ENCODE peak calls at places on chromosomes 11 and 22, in five cellular contexts. One of them, this sample, is unnamed.

GRCh38 chr11:34264266-34265110 is 93.3 kb downstream of the ABTB2 start:
- DNase-seq in stimulated activated naive CD8-positive, alpha-beta T cell treated with anti-CD3 and anti-CD28 coated beads, Interleukin-15, Interleukin-2, amounts not matched to agents 100 U/mL and 50 U/mL, for 24 hours: no peak
- DNase-seq in NCI-H460: no peak
- DNase-seq in uterus: no peak
- DNase-seq in brain microvascular endothelial cell: no peak
- DNase-seq in this sample: no peak

GRCh38 chr11:27116684-27117083 is 76.1 kb downstream of the BBOX1 start:
- DNase-seq in stimulated activated naive CD8-positive, alpha-beta T cell treated with anti-CD3 and anti-CD28 coated beads, Interleukin-15, Interleukin-2, amounts not matched to agents 100 U/mL and 50 U/mL, for 24 hours: no peak
- DNase-seq in NCI-H460: no peak
- DNase-seq in uterus: no peak
- DNase-seq in brain microvascular endothelial cell: peak; percentile 47
- DNase-seq in this sample: peak; percentile 77

GRCh38 chr11:120398184-120398583 is 62.0 kb downstream of the ARHGEF12 start:
- DNase-seq in NCI-H460: no peak
- DNase-seq in stimulated activated naive CD8-positive, alpha-beta T cell treated with anti-CD3 and anti-CD28 coated beads, Interleukin-15, Interleukin-2, amounts not matched to agents 100 U/mL and 50 U/mL, for 24 hours: no peak
- DNase-seq in uterus: no peak
- DNase-seq in brain microvascular endothelial cell: peak; percentile 39
- DNase-seq in this sample: peak; percentile 76

GRCh38 chr11:84165139-84165538 is 879.0 kb upstream of the CCDC90B start:
- DNase-seq in NCI-H460: no peak
- DNase-seq in uterus: no peak
- DNase-seq in brain microvascular endothelial cell: no peak
- DNase-seq in stimulated activated naive CD8-positive, alpha-beta T cell treated with anti-CD3 and anti-CD28 coated beads, Interleukin-15, Interleukin-2, amounts not matched to agents 100 U/mL and 50 U/mL, for 24 hours: no peak
- DNase-seq in this sample: peak; percentile 75

GRCh38 chr22:50517495-50518260 is 7.7 kb downstream of the SCO2 start:
- DNase-seq in brain microvascular endothelial cell: no peak
- DNase-seq in stimulated activated naive CD8-positive, alpha-beta T cell treated with anti-CD3 and anti-CD28 coated beads, Interleukin-15, Interleukin-2, amounts not matched to agents 100 U/mL and 50 U/mL, for 24 hours: no peak
- DNase-seq in uterus: no peak
- DNase-seq in NCI-H460: no peak
- DNase-seq in this sample: no peak

GRCh38 chr11:60371854-60372253 is 6.5 kb upstream of the MS4A7 start:
- DNase-seq in stimulated activated naive CD8-positive, alpha-beta T cell treated with anti-CD3 and anti-CD28 coated beads, Interleukin-15, Interleukin-2, amounts not matched to agents 100 U/mL and 50 U/mL, for 24 hours: no peak
- DNase-seq in NCI-H460: no peak
- DNase-seq in brain microvascular endothelial cell: no peak
- DNase-seq in uterus: no peak
- DNase-seq in this sample: no peak

GRCh38 chr22:39527481-39527961 is 5.0 kb downstream of the RPS19BP1 start:
- DNase-seq in uterus: no peak
- DNase-seq in NCI-H460: no peak
- DNase-seq in brain microvascular endothelial cell: no peak
- DNase-seq in stimulated activated naive CD8-positive, alpha-beta T cell treated with anti-CD3 and anti-CD28 coated beads, Interleukin-15, Interleukin-2, amounts not matched to agents 100 U/mL and 50 U/mL, for 24 hours: no peak
- DNase-seq in this sample: no peak

GRCh38 chr11:64358907-64359711 is at the start of gene RPS6KA4:
- DNase-seq in uterus: peak; percentile 75
- DNase-seq in NCI-H460: peak; percentile 41
- DNase-seq in brain microvascular endothelial cell: peak; percentile 20
- DNase-seq in stimulated activated naive CD8-positive, alpha-beta T cell treated with anti-CD3 and anti-CD28 coated beads, Interleukin-15, Interleukin-2, amounts not matched to agents 100 U/mL and 50 U/mL, for 24 hours: peak; percentile 73
- DNase-seq in this sample: peak; percentile 36

GRCh38 chr22:42436402-42436801 is 4.2 kb upstream of the NFAM1 start:
- DNase-seq in brain microvascular endothelial cell: no peak
- DNase-seq in stimulated activated naive CD8-positive, alpha-beta T cell treated with anti-CD3 and anti-CD28 coated beads, Interleukin-15, Interleukin-2, amounts not matched to agents 100 U/mL and 50 U/mL, for 24 hours: no peak
- DNase-seq in uterus: no peak
- DNase-seq in NCI-H460: no peak
- DNase-seq in this sample: no peak

GRCh38 chr11:95465887-95466286 is 234.9 kb upstream of the SESN3 start:
- DNase-seq in NCI-H460: peak; percentile 94
- DNase-seq in brain microvascular endothelial cell: no peak
- DNase-seq in stimulated activated naive CD8-positive, alpha-beta T cell treated with anti-CD3 and anti-CD28 coated beads, Interleukin-15, Interleukin-2, amounts not matched to agents 100 U/mL and 50 U/mL, for 24 hours: no peak
- DNase-seq in uterus: no peak
- DNase-seq in this sample: no peak

GRCh38 chr11:43784301-43784700 is 96.3 kb upstream of the ALKBH3 start:
- DNase-seq in brain microvascular endothelial cell: no peak
- DNase-seq in uterus: no peak
- DNase-seq in stimulated activated naive CD8-positive, alpha-beta T cell treated with anti-CD3 and anti-CD28 coated beads, Interleukin-15, Interleukin-2, amounts not matched to agents 100 U/mL and 50 U/mL, for 24 hours: no peak
- DNase-seq in NCI-H460: no peak
- DNase-seq in this sample: no peak

GRCh38 chr11:71406681-71407080 is 41.5 kb downstream of the DHCR7 start:
- DNase-seq in stimulated activated naive CD8-positive, alpha-beta T cell treated with anti-CD3 and anti-CD28 coated beads, Interleukin-15, Interleukin-2, amounts not matched to agents 100 U/mL and 50 U/mL, for 24 hours: no peak
- DNase-seq in NCI-H460: no peak
- DNase-seq in uterus: no peak
- DNase-seq in brain microvascular endothelial cell: no peak
- DNase-seq in this sample: no peak

GRCh38 chr11:61567286-61568061 is 13.4 kb downstream of the SYT7 start:
- DNase-seq in uterus: peak; percentile 81
- DNase-seq in stimulated activated naive CD8-positive, alpha-beta T cell treated with anti-CD3 and anti-CD28 coated beads, Interleukin-15, Interleukin-2, amounts not matched to agents 100 U/mL and 50 U/mL, for 24 hours: peak; percentile 84
- DNase-seq in NCI-H460: peak; percentile 75
- DNase-seq in brain microvascular endothelial cell: peak; percentile 59
- DNase-seq in this sample: peak; percentile 57

GRCh38 chr11:64566042-64566914 is 24.7 kb upstream of the SLC22A12 start:
- DNase-seq in NCI-H460: peak; percentile 86
- DNase-seq in brain microvascular endothelial cell: peak; percentile 72
- DNase-seq in stimulated activated naive CD8-positive, alpha-beta T cell treated with anti-CD3 and anti-CD28 coated beads, Interleukin-15, Interleukin-2, amounts not matched to agents 100 U/mL and 50 U/mL, for 24 hours: peak; percentile 19
- DNase-seq in uterus: peak; percentile 77
- DNase-seq in this sample: peak; percentile 76

GRCh38 chr11:64489831-64490441 is 101.1 kb upstream of the SLC22A12 start:
- DNase-seq in NCI-H460: peak; percentile 18
- DNase-seq in brain microvascular endothelial cell: peak; percentile 38
- DNase-seq in uterus: peak; percentile 23
- DNase-seq in stimulated activated naive CD8-positive, alpha-beta T cell treated with anti-CD3 and anti-CD28 coated beads, Interleukin-15, Interleukin-2, amounts not matched to agents 100 U/mL and 50 U/mL, for 24 hours: peak; percentile 69
- DNase-seq in this sample: no peak

GRCh38 chr11:60280412-60280811 is at the start of gene MS4A4A:
- DNase-seq in NCI-H460: no peak
- DNase-seq in brain microvascular endothelial cell: no peak
- DNase-seq in uterus: no peak
- DNase-seq in stimulated activated naive CD8-positive, alpha-beta T cell treated with anti-CD3 and anti-CD28 coated beads, Interleukin-15, Interleukin-2, amounts not matched to agents 100 U/mL and 50 U/mL, for 24 hours: no peak
- DNase-seq in this sample: no peak

GRCh38 chr22:29225422-29226090 is 19.9 kb downstream of the EMID1 start:
- DNase-seq in NCI-H460: no peak
- DNase-seq in stimulated activated naive CD8-positive, alpha-beta T cell treated with anti-CD3 and anti-CD28 coated beads, Interleukin-15, Interleukin-2, amounts not matched to agents 100 U/mL and 50 U/mL, for 24 hours: no peak
- DNase-seq in uterus: peak; percentile 29
- DNase-seq in brain microvascular endothelial cell: no peak
- DNase-seq in this sample: no peak

GRCh38 chr11:43706631-43707030 is 26.1 kb downstream of the HSD17B12 start:
- DNase-seq in stimulated activated naive CD8-positive, alpha-beta T cell treated with anti-CD3 and anti-CD28 coated beads, Interleukin-15, Interleukin-2, amounts not matched to agents 100 U/mL and 50 U/mL, for 24 hours: no peak
- DNase-seq in NCI-H460: no peak
- DNase-seq in uterus: no peak
- DNase-seq in brain microvascular endothelial cell: no peak
- DNase-seq in this sample: no peak

GRCh38 chr11:8744423-8744822 is 61.8 kb downstream of the RPL27A start:
- DNase-seq in brain microvascular endothelial cell: no peak
- DNase-seq in uterus: no peak
- DNase-seq in NCI-H460: no peak
- DNase-seq in stimulated activated naive CD8-positive, alpha-beta T cell treated with anti-CD3 and anti-CD28 coated beads, Interleukin-15, Interleukin-2, amounts not matched to agents 100 U/mL and 50 U/mL, for 24 hours: no peak
- DNase-seq in this sample: peak; percentile 44

GRCh38 chr11:116931206-116931953 is 94.0 kb upstream of the APOA1 start:
- DNase-seq in stimulated activated naive CD8-positive, alpha-beta T cell treated with anti-CD3 and anti-CD28 coated beads, Interleukin-15, Interleukin-2, amounts not matched to agents 100 U/mL and 50 U/mL, for 24 hours: peak; percentile 34
- DNase-seq in uterus: no peak
- DNase-seq in brain microvascular endothelial cell: no peak
- DNase-seq in NCI-H460: no peak
- DNase-seq in this sample: peak; percentile 36

GRCh38 chr11:94544582-94544831 is 786 bp downstream of the FUT4 start:
- DNase-seq in stimulated activated naive CD8-positive, alpha-beta T cell treated with anti-CD3 and anti-CD28 coated beads, Interleukin-15, Interleukin-2, amounts not matched to agents 100 U/mL and 50 U/mL, for 24 hours: no peak
- DNase-seq in uterus: no peak
- DNase-seq in NCI-H460: no peak
- DNase-seq in brain microvascular endothelial cell: no peak
- DNase-seq in this sample: no peak

GRCh38 chr11:3861698-3862097 is 6.2 kb downstream of the STIM1 start:
- DNase-seq in brain microvascular endothelial cell: no peak
- DNase-seq in uterus: no peak
- DNase-seq in stimulated activated naive CD8-positive, alpha-beta T cell treated with anti-CD3 and anti-CD28 coated beads, Interleukin-15, Interleukin-2, amounts not matched to agents 100 U/mL and 50 U/mL, for 24 hours: peak; percentile 55
- DNase-seq in NCI-H460: no peak
- DNase-seq in this sample: no peak

GRCh38 chr11:64717268-64717578 is 5.8 kb downstream of the NRXN2 start:
- DNase-seq in uterus: no peak
- DNase-seq in NCI-H460: no peak
- DNase-seq in brain microvascular endothelial cell: no peak
- DNase-seq in stimulated activated naive CD8-positive, alpha-beta T cell treated with anti-CD3 and anti-CD28 coated beads, Interleukin-15, Interleukin-2, amounts not matched to agents 100 U/mL and 50 U/mL, for 24 hours: no peak
- DNase-seq in this sample: no peak

GRCh38 chr22:30921108-30921507 is 47.5 kb downstream of the MORC2 start:
- DNase-seq in brain microvascular endothelial cell: no peak
- DNase-seq in stimulated activated naive CD8-positive, alpha-beta T cell treated with anti-CD3 and anti-CD28 coated beads, Interleukin-15, Interleukin-2, amounts not matched to agents 100 U/mL and 50 U/mL, for 24 hours: no peak
- DNase-seq in uterus: no peak
- DNase-seq in NCI-H460: no peak
- DNase-seq in this sample: no peak

GRCh38 chr22:44827666-44828065 is 75.3 kb downstream of the ARHGAP8 start:
- DNase-seq in brain microvascular endothelial cell: no peak
- DNase-seq in uterus: no peak
- DNase-seq in stimulated activated naive CD8-positive, alpha-beta T cell treated with anti-CD3 and anti-CD28 coated beads, Interleukin-15, Interleukin-2, amounts not matched to agents 100 U/mL and 50 U/mL, for 24 hours: no peak
- DNase-seq in NCI-H460: no peak
- DNase-seq in this sample: no peak

GRCh38 chr11:23620617-23621016 is 760.3 kb upstream of the CCDC179 start:
- DNase-seq in brain microvascular endothelial cell: peak; percentile 3
- DNase-seq in uterus: no peak
- DNase-seq in NCI-H460: no peak
- DNase-seq in stimulated activated naive CD8-positive, alpha-beta T cell treated with anti-CD3 and anti-CD28 coated beads, Interleukin-15, Interleukin-2, amounts not matched to agents 100 U/mL and 50 U/mL, for 24 hours: no peak
- DNase-seq in this sample: no peak

GRCh38 chr11:113531078-113531477 is 55.9 kb upstream of the DRD2 start:
- DNase-seq in uterus: no peak
- DNase-seq in brain microvascular endothelial cell: no peak
- DNase-seq in stimulated activated naive CD8-positive, alpha-beta T cell treated with anti-CD3 and anti-CD28 coated beads, Interleukin-15, Interleukin-2, amounts not matched to agents 100 U/mL and 50 U/mL, for 24 hours: no peak
- DNase-seq in NCI-H460: no peak
- DNase-seq in this sample: no peak

GRCh38 chr22:19579880-19580279 is 55.7 kb upstream of the CLDN5 start:
- DNase-seq in uterus: no peak
- DNase-seq in stimulated activated naive CD8-positive, alpha-beta T cell treated with anti-CD3 and anti-CD28 coated beads, Interleukin-15, Interleukin-2, amounts not matched to agents 100 U/mL and 50 U/mL, for 24 hours: peak; percentile 51
- DNase-seq in NCI-H460: no peak
- DNase-seq in brain microvascular endothelial cell: no peak
- DNase-seq in this sample: no peak

GRCh38 chr11:62057069-62057468 is 66.7 kb upstream of the INCENP start:
- DNase-seq in stimulated activated naive CD8-positive, alpha-beta T cell treated with anti-CD3 and anti-CD28 coated beads, Interleukin-15, Interleukin-2, amounts not matched to agents 100 U/mL and 50 U/mL, for 24 hours: no peak
- DNase-seq in NCI-H460: no peak
- DNase-seq in brain microvascular endothelial cell: no peak
- DNase-seq in uterus: no peak
- DNase-seq in this sample: no peak

GRCh38 chr11:5631969-5632635 is 7.3 kb downstream of the TRIM34 start:
- DNase-seq in uterus: no peak
- DNase-seq in brain microvascular endothelial cell: no peak
- DNase-seq in NCI-H460: no peak
- DNase-seq in stimulated activated naive CD8-positive, alpha-beta T cell treated with anti-CD3 and anti-CD28 coated beads, Interleukin-15, Interleukin-2, amounts not matched to agents 100 U/mL and 50 U/mL, for 24 hours: no peak
- DNase-seq in this sample: no peak

GRCh38 chr22:35352214-35353111 is 28.4 kb upstream of the HMOX1 start:
- DNase-seq in NCI-H460: no peak
- DNase-seq in uterus: peak; percentile 55
- DNase-seq in stimulated activated naive CD8-positive, alpha-beta T cell treated with anti-CD3 and anti-CD28 coated beads, Interleukin-15, Interleukin-2, amounts not matched to agents 100 U/mL and 50 U/mL, for 24 hours: peak; percentile 88
- DNase-seq in brain microvascular endothelial cell: no peak
- DNase-seq in this sample: no peak

GRCh38 chr11:56473252-56473651 is at the start of gene OR5M3:
- DNase-seq in stimulated activated naive CD8-positive, alpha-beta T cell treated with anti-CD3 and anti-CD28 coated beads, Interleukin-15, Interleukin-2, amounts not matched to agents 100 U/mL and 50 U/mL, for 24 hours: no peak
- DNase-seq in brain microvascular endothelial cell: no peak
- DNase-seq in NCI-H460: no peak
- DNase-seq in uterus: no peak
- DNase-seq in this sample: no peak

GRCh38 chr22:41770715-41771452 is 29.6 kb upstream of the CCDC134 start:
- DNase-seq in uterus: no peak
- DNase-seq in brain microvascular endothelial cell: no peak
- DNase-seq in stimulated activated naive CD8-positive, alpha-beta T cell treated with anti-CD3 and anti-CD28 coated beads, Interleukin-15, Interleukin-2, amounts not matched to agents 100 U/mL and 50 U/mL, for 24 hours: no peak
- DNase-seq in NCI-H460: no peak
- DNase-seq in this sample: no peak

GRCh38 chr11:104700609-104701008 is 197.7 kb downstream of the CASP12 start:
- DNase-seq in brain microvascular endothelial cell: peak; percentile 62
- DNase-seq in uterus: no peak
- DNase-seq in NCI-H460: no peak
- DNase-seq in stimulated activated naive CD8-positive, alpha-beta T cell treated with anti-CD3 and anti-CD28 coated beads, Interleukin-15, Interleukin-2, amounts not matched to agents 100 U/mL and 50 U/mL, for 24 hours: no peak
- DNase-seq in this sample: peak; percentile 97

GRCh38 chr11:133905677-133906156 is 51.1 kb downstream of the IGSF9B start:
- DNase-seq in NCI-H460: no peak
- DNase-seq in uterus: no peak
- DNase-seq in stimulated activated naive CD8-positive, alpha-beta T cell treated with anti-CD3 and anti-CD28 coated beads, Interleukin-15, Interleukin-2, amounts not matched to agents 100 U/mL and 50 U/mL, for 24 hours: no peak
- DNase-seq in brain microvascular endothelial cell: no peak
- DNase-seq in this sample: no peak

This sample was measured in astrocyte.